ENCODE peak calls at places on chromosomes 7 and 10, in eight cellular contexts. One of them, this sample, is unnamed.

GRCh38 chr10:72314263-72314662 is 40.5 kb downstream of the DNAJB12 start:
- DNase-seq in MM.1S: no peak
- DNase-seq in HCT116: no peak
- DNase-seq in mammary epithelial cell: no peak
- DNase-seq in OCI-LY7: no peak
- DNase-seq in mesendoderm: no peak
- DNase-seq in PC-9: no peak
- DNase-seq in A549: no peak
- DNase-seq in this sample: no peak

GRCh38 chr7:92788559-92789183 is 47.7 kb downstream of the CDK6 start:
- DNase-seq in HCT116: no peak
- DNase-seq in mesendoderm: peak; percentile 16
- DNase-seq in A549: peak; percentile 46
- DNase-seq in MM.1S: no peak
- DNase-seq in PC-9: no peak
- DNase-seq in OCI-LY7: peak; percentile 13
- DNase-seq in mammary epithelial cell: no peak
- DNase-seq in this sample: no peak

GRCh38 chr10:94858022-94858421 is 80.4 kb upstream of the CYP2C9 start:
- DNase-seq in A549: no peak
- DNase-seq in MM.1S: no peak
- DNase-seq in OCI-LY7: no peak
- DNase-seq in HCT116: no peak
- DNase-seq in PC-9: no peak
- DNase-seq in mammary epithelial cell: no peak
- DNase-seq in mesendoderm: peak; percentile 19
- DNase-seq in this sample: no peak

GRCh38 chr10:102673961-102674511 is 29.8 kb downstream of the TRIM8 start:
- DNase-seq in A549: no peak
- DNase-seq in mammary epithelial cell: peak; percentile 86
- DNase-seq in mesendoderm: peak; percentile 75
- DNase-seq in OCI-LY7: no peak
- DNase-seq in PC-9: no peak
- DNase-seq in MM.1S: no peak
- DNase-seq in HCT116: no peak
- DNase-seq in this sample: no peak

GRCh38 chr10:86439544-86439943 is 72.9 kb upstream of the GRID1 start:
- DNase-seq in A549: peak; percentile 88
- DNase-seq in PC-9: peak; percentile 39
- DNase-seq in MM.1S: no peak
- DNase-seq in HCT116: no peak
- DNase-seq in mammary epithelial cell: peak; percentile 26
- DNase-seq in mesendoderm: no peak
- DNase-seq in OCI-LY7: no peak
- DNase-seq in this sample: no peak

GRCh38 chr10:126867567-126868365 is 37.5 kb upstream of the DOCK1 start:
- DNase-seq in PC-9: no peak
- DNase-seq in MM.1S: no peak
- DNase-seq in HCT116: no peak
- DNase-seq in OCI-LY7: no peak
- DNase-seq in mesendoderm: no peak
- DNase-seq in mammary epithelial cell: no peak
- DNase-seq in A549: no peak
- DNase-seq in this sample: no peak

GRCh38 chr10:119203006-119203405 is 4.4 kb upstream of the GRK5 start:
- DNase-seq in HCT116: no peak
- DNase-seq in PC-9: peak; percentile 57
- DNase-seq in mammary epithelial cell: peak; percentile 68
- DNase-seq in MM.1S: no peak
- DNase-seq in OCI-LY7: no peak
- DNase-seq in mesendoderm: no peak
- DNase-seq in A549: no peak
- DNase-seq in this sample: no peak

GRCh38 chr7:77327067-77327931 is 88.8 kb downstream of the GSAP start:
- DNase-seq in OCI-LY7: no peak
- DNase-seq in mammary epithelial cell: peak; percentile 74
- DNase-seq in HCT116: no peak
- DNase-seq in MM.1S: peak; percentile 49
- DNase-seq in PC-9: no peak
- DNase-seq in A549: no peak
- DNase-seq in mesendoderm: peak; percentile 54
- DNase-seq in this sample: no peak

GRCh38 chr7:13933106-13933505 is 56.4 kb downstream of the ETV1 start:
- DNase-seq in mesendoderm: no peak
- DNase-seq in OCI-LY7: no peak
- DNase-seq in HCT116: no peak
- DNase-seq in PC-9: no peak
- DNase-seq in A549: no peak
- DNase-seq in mammary epithelial cell: no peak
- DNase-seq in MM.1S: no peak
- DNase-seq in this sample: peak; percentile 29

GRCh38 chr10:1089017-1089689 is 33.0 kb downstream of the WDR37 start:
- DNase-seq in OCI-LY7: no peak
- DNase-seq in HCT116: no peak
- DNase-seq in A549: no peak
- DNase-seq in MM.1S: no peak
- DNase-seq in mammary epithelial cell: no peak
- DNase-seq in mesendoderm: peak; percentile 45
- DNase-seq in PC-9: no peak
- DNase-seq in this sample: no peak

GRCh38 chr10:88926484-88927249 is 25.9 kb downstream of the ACTA2 start:
- DNase-seq in OCI-LY7: no peak
- DNase-seq in mammary epithelial cell: no peak
- DNase-seq in PC-9: no peak
- DNase-seq in HCT116: no peak
- DNase-seq in mesendoderm: no peak
- DNase-seq in A549: no peak
- DNase-seq in MM.1S: no peak
- DNase-seq in this sample: no peak

GRCh38 chr10:103451091-103451801 is 924 bp downstream of the CALHM2 start:
- DNase-seq in HCT116: peak; percentile 73
- DNase-seq in PC-9: peak; percentile 73
- DNase-seq in mammary epithelial cell: peak; percentile 61
- DNase-seq in mesendoderm: peak; percentile 34
- DNase-seq in MM.1S: peak; percentile 64
- DNase-seq in OCI-LY7: no peak
- DNase-seq in A549: peak; percentile 25
- DNase-seq in this sample: no peak

GRCh38 chr10:100148353-100149211 is 37.2 kb downstream of the ERLIN1 start:
- DNase-seq in HCT116: peak; percentile 60
- DNase-seq in PC-9: peak; percentile 50
- DNase-seq in A549: peak; percentile 37
- DNase-seq in MM.1S: no peak
- DNase-seq in mammary epithelial cell: peak; percentile 99
- DNase-seq in mesendoderm: no peak
- DNase-seq in OCI-LY7: peak; percentile 11
- DNase-seq in this sample: no peak

GRCh38 chr7:140404565-140405080 is 765 bp downstream of the RAB19 start:
- DNase-seq in HCT116: no peak
- DNase-seq in mammary epithelial cell: no peak
- DNase-seq in mesendoderm: no peak
- DNase-seq in A549: no peak
- DNase-seq in MM.1S: no peak
- DNase-seq in PC-9: peak; percentile 45
- DNase-seq in OCI-LY7: no peak
- DNase-seq in this sample: no peak

GRCh38 chr10:129888784-129889616 is 75.1 kb downstream of the EBF3 start:
- DNase-seq in PC-9: no peak
- DNase-seq in OCI-LY7: peak; percentile 47
- DNase-seq in mammary epithelial cell: no peak
- DNase-seq in MM.1S: no peak
- DNase-seq in HCT116: no peak
- DNase-seq in A549: peak; percentile 42
- DNase-seq in mesendoderm: peak; percentile 86
- DNase-seq in this sample: peak; percentile 81

GRCh38 chr10:116723428-116724281 is 18.7 kb downstream of the HSPA12A start:
- DNase-seq in PC-9: no peak
- DNase-seq in OCI-LY7: no peak
- DNase-seq in MM.1S: peak; percentile 87
- DNase-seq in mesendoderm: no peak
- DNase-seq in HCT116: no peak
- DNase-seq in A549: no peak
- DNase-seq in mammary epithelial cell: no peak
- DNase-seq in this sample: no peak

GRCh38 chr7:120089968-120090367 is 183.0 kb upstream of the KCND2 start:
- DNase-seq in mesendoderm: peak; percentile 13
- DNase-seq in PC-9: no peak
- DNase-seq in OCI-LY7: no peak
- DNase-seq in MM.1S: no peak
- DNase-seq in mammary epithelial cell: no peak
- DNase-seq in HCT116: peak; percentile 2
- DNase-seq in A549: peak; percentile 45
- DNase-seq in this sample: no peak

GRCh38 chr7:88357794-88358533 is 51.3 kb upstream of the STEAP4 start:
- DNase-seq in PC-9: no peak
- DNase-seq in MM.1S: peak; percentile 40
- DNase-seq in HCT116: no peak
- DNase-seq in OCI-LY7: peak; percentile 1
- DNase-seq in mesendoderm: no peak
- DNase-seq in mammary epithelial cell: peak; percentile 36
- DNase-seq in A549: peak; percentile 38
- DNase-seq in this sample: peak; percentile 47

GRCh38 chr10:110634527-110635209 is 9.5 kb upstream of the RBM20 start:
- DNase-seq in mammary epithelial cell: no peak
- DNase-seq in HCT116: no peak
- DNase-seq in PC-9: no peak
- DNase-seq in OCI-LY7: no peak
- DNase-seq in MM.1S: no peak
- DNase-seq in mesendoderm: no peak
- DNase-seq in A549: no peak
- DNase-seq in this sample: no peak

GRCh38 chr10:23432639-23433038 is 6.2 kb upstream of the OTUD1 start:
- DNase-seq in mesendoderm: no peak
- DNase-seq in mammary epithelial cell: peak; percentile 12
- DNase-seq in OCI-LY7: no peak
- DNase-seq in HCT116: no peak
- DNase-seq in PC-9: peak; percentile 81
- DNase-seq in A549: no peak
- DNase-seq in MM.1S: no peak
- DNase-seq in this sample: no peak
- H3K4me2 ChIP-seq in mesendoderm: no peak overlapping the region
- H3K4me2 ChIP-seq in mammary epithelial cell: no peak overlapping the region
- H3K4me2 ChIP-seq in OCI-LY7: no peak overlapping the region
- H3K4me2 ChIP-seq in HCT116: no peak overlapping the region
- H3K4me2 ChIP-seq in PC-9: peak overlapping the region; percentile 73
- H3K4me2 ChIP-seq in A549: no peak overlapping the region
- H3K4me2 ChIP-seq in MM.1S: no peak overlapping the region
- H3K4me2 ChIP-seq in this sample: no peak overlapping the region

GRCh38 chr10:114167985-114168384 is 6.0 kb downstream of the CCDC186 start:
- DNase-seq in OCI-LY7: no peak
- DNase-seq in mammary epithelial cell: no peak
- DNase-seq in PC-9: no peak
- DNase-seq in MM.1S: no peak
- DNase-seq in mesendoderm: no peak
- DNase-seq in HCT116: no peak
- DNase-seq in A549: no peak
- DNase-seq in this sample: no peak

GRCh38 chr10:114163062-114163861 is 10.7 kb downstream of the CCDC186 start:
- DNase-seq in HCT116: no peak
- DNase-seq in mammary epithelial cell: no peak
- DNase-seq in A549: no peak
- DNase-seq in PC-9: no peak
- DNase-seq in MM.1S: no peak
- DNase-seq in OCI-LY7: no peak
- DNase-seq in mesendoderm: peak; percentile 29
- DNase-seq in this sample: no peak

GRCh38 chr10:114168450-114169009 is 5.5 kb downstream of the CCDC186 start:
- DNase-seq in MM.1S: no peak
- DNase-seq in A549: no peak
- DNase-seq in mammary epithelial cell: no peak
- DNase-seq in PC-9: no peak
- DNase-seq in OCI-LY7: peak; percentile 14
- DNase-seq in HCT116: no peak
- DNase-seq in mesendoderm: no peak
- DNase-seq in this sample: no peak

DNA sequence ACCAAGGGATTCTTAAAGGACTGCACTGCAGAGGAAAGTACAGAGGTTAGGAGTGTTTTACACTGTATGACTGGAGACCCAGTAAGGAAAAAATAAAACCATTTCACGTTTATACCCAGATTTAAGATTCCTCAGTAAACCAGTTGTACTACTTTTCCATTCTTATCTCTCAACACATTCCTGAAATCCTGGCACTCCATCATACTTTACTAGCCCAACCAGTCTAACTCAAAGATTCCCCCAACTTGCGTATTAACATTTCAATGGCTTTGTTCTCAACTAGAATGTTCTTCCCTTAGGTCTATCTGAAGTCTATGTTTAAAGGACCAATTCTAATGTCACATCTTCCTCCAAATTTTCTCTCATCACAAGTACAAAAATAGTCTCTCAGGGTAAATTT is 8.0 kb downstream of the CCDC186 start:
- DNase-seq in MM.1S: no peak
- DNase-seq in A549: no peak
- DNase-seq in HCT116: no peak
- DNase-seq in OCI-LY7: no peak
- DNase-seq in mesendoderm: peak; percentile 75
- DNase-seq in mammary epithelial cell: no peak
- DNase-seq in PC-9: peak; percentile 86
- DNase-seq in this sample: no peak
- H3K4me2 ChIP-seq in MM.1S: no peak overlapping the region
- H3K4me2 ChIP-seq in A549: no peak overlapping the region
- H3K4me2 ChIP-seq in HCT116: no peak overlapping the region
- H3K4me2 ChIP-seq in OCI-LY7: no peak overlapping the region
- H3K4me2 ChIP-seq in mesendoderm: no peak overlapping the region
- H3K4me2 ChIP-seq in mammary epithelial cell: no peak overlapping the region
- H3K4me2 ChIP-seq in PC-9: peak overlapping the region; percentile 62
- H3K4me2 ChIP-seq in this sample: no peak overlapping the region

DNA sequence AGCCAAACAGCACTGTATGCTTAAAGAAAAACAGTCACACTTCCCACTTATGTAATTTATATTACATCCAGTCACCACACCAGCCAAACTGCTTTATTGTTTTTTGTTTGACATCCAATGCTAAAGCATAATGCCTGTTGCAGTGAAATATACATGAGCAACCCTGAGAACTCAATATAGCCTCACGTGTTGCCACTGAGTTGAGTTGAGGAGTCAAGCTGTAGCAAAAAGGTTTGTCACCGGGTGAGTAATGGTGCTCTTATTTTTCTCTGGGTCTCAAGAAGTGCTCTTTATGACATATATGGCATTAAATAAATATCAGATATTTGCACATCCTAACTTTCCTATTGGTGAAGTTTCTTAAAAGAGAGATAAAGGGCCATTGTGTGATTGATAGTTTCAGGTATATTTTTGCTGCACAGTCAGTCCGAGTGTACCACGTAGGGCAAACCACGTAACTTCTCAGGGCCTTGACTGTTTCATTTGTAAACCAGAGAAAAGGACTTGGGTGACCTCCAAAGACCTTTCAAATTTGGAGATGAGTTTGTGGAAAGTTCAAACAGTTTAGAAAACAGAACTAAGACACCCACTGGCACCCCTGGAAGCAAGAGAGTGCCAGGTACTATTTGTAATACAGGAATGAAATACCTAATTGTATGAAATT is 168.5 kb downstream of the CFTR start:
- DNase-seq in mammary epithelial cell: no peak
- DNase-seq in A549: no peak
- DNase-seq in MM.1S: peak; percentile 26
- DNase-seq in OCI-LY7: no peak
- DNase-seq in PC-9: no peak
- DNase-seq in mesendoderm: no peak
- DNase-seq in HCT116: no peak
- DNase-seq in this sample: no peak
- H3K4me2 ChIP-seq in mammary epithelial cell: no peak overlapping the region
- H3K4me2 ChIP-seq in A549: no peak overlapping the region
- H3K4me2 ChIP-seq in MM.1S: no peak overlapping the region
- H3K4me2 ChIP-seq in OCI-LY7: no peak overlapping the region
- H3K4me2 ChIP-seq in PC-9: no peak overlapping the region
- H3K4me2 ChIP-seq in mesendoderm: no peak overlapping the region
- H3K4me2 ChIP-seq in HCT116: no peak overlapping the region
- H3K4me2 ChIP-seq in this sample: no peak overlapping the region

GRCh38 chr7:80707318-80707717 is 68.9 kb downstream of the CD36 start:
- DNase-seq in MM.1S: no peak
- DNase-seq in mesendoderm: no peak
- DNase-seq in HCT116: no peak
- DNase-seq in A549: no peak
- DNase-seq in PC-9: no peak
- DNase-seq in mammary epithelial cell: no peak
- DNase-seq in OCI-LY7: no peak
- DNase-seq in this sample: no peak
- H3K4me2 ChIP-seq in MM.1S: no peak overlapping the region
- H3K4me2 ChIP-seq in mesendoderm: no peak overlapping the region
- H3K4me2 ChIP-seq in HCT116: no peak overlapping the region
- H3K4me2 ChIP-seq in A549: peak overlapping the region; percentile 35
- H3K4me2 ChIP-seq in PC-9: no peak overlapping the region
- H3K4me2 ChIP-seq in mammary epithelial cell: no peak overlapping the region
- H3K4me2 ChIP-seq in OCI-LY7: no peak overlapping the region
- H3K4me2 ChIP-seq in this sample: no peak overlapping the region